ENCODE peak calls at places on chromosomes 11 and 22, in five cellular contexts. S is K562, D is GM12878, Q is Panc1, J is A549. H is an unnamed sample.

GRCh38 chr11:31764766-31765165 is 46.4 kb downstream of the PAX6 start:
- DNase-seq in S (no peak), D (no peak), Q (no peak), J (no peak), H (no peak)

GRCh38 chr22:39546889-39547586 is 14.5 kb upstream of the RPS19BP1 start:
- DNase-seq in S (no peak), D (no peak), Q (no peak), J (no peak), H (no peak)

GRCh38 chr11:45075952-45076351 is 70.5 kb upstream of the PRDM11 start:
- DNase-seq in S (no peak), D (no peak), Q (no peak), J (no peak), H (no peak)

GRCh38 chr22:21646608-21647590 is 4.8 kb downstream of the SDF2L1 start:
- DNase-seq in S (peak), D (peak), Q (no peak), J (peak), H (peak)

GRCh38 chr11:68934666-68935065 is 31.0 kb downstream of the IGHMBP2 start:
- DNase-seq in S (no peak), D (no peak), Q (no peak), J (no peak), H (no peak)

GRCh38 chr11:102306048-102306575 is 11.2 kb upstream of the BIRC3 start:
- DNase-seq in S (no peak), D (no peak), Q (no peak), J (peak), H (no peak)

GRCh38 chr11:32438883-32439487 is 3.6 kb upstream of the WT1 start:
- DNase-seq in S (no peak), D (no peak), Q (no peak), J (no peak), H (peak)

GRCh38 chr11:70908223-70908622 is 344.2 kb downstream of the SHANK2 start:
- DNase-seq in S (no peak), D (no peak), Q (no peak), J (no peak), H (no peak)

GRCh38 chr11:6561288-6561687 is 42.1 kb downstream of the RRP8 start:
- DNase-seq in S (no peak), D (no peak), Q (no peak), J (no peak), H (no peak)

GRCh38 chr11:104690243-104690642 is 208.0 kb downstream of the CASP12 start:
- DNase-seq in S (no peak), D (no peak), Q (no peak), J (no peak), H (no peak)

GRCh38 chr11:120023120-120023519 is 114.8 kb downstream of the TRIM29 start:
- DNase-seq in S (no peak), D (no peak), Q (no peak), J (no peak), H (peak)

GRCh38 chr11:120025606-120026335 is 112.1 kb downstream of the TRIM29 start:
- DNase-seq in S (no peak), D (no peak), Q (no peak), J (no peak), H (no peak)

GRCh38 chr11:120023551-120023950 is 114.4 kb downstream of the TRIM29 start:
- DNase-seq in S (no peak), D (no peak), Q (no peak), J (no peak), H (no peak)

GRCh38 chr11:120024046-120024445 is 113.9 kb downstream of the TRIM29 start:
- DNase-seq in S (no peak), D (no peak), Q (no peak), J (no peak), H (no peak)

GRCh38 chr11:120024586-120024985 is 113.3 kb downstream of the TRIM29 start:
- DNase-seq in S (no peak), D (no peak), Q (no peak), J (no peak), H (no peak)
- TF ChIP-seq REST in S (no peak), D (no peak), Q (no peak), J (no peak), H (no peak)

DNA sequence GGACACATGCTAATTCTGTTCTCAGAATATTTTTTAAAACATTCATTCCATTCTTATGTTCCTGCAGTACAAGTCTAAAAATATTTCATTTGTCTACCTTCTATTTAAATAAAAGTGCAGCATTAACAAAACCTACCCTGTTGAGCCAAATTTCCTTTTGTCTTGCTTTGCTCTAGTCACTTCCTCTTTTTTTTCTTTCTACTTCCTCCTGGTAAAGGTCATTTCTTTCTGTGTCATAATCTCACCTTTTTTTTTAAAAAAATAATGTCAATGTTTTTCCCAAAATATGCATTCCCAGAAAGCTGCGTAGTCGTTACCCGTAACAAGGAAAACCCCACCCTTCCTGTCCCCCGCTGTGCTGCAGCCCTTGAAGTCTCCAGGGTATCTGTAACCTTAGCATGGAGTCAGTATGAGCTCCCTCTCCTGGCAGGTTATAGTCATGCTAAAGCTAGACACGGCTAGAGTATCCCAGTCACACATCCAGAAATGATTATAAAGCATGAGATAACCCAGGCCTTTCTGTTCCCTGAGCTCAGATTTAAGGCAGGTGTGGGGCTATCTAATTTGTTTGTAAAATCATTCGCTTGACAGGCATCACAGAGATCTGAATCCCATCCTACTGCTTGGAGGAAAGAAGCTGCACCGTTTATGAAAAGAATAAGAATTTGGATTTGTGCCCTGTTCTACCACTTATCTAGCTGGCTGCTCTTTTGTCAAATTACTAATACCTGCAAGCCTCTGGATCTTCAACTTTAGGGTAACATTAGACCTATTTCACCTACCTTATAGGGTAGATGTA is 51.1 kb upstream of the EED start:
- DNase-seq in S (peak), D (peak), Q (peak), J (peak), H (peak)
- TF ChIP-seq REST in S (no peak), D (no peak), Q (no peak), J (no peak), H (no peak)

GRCh38 chr11:64250875-64251721 is at the start of gene PLCB3:
- DNase-seq in S (peak), D (no peak), Q (no peak), J (no peak), H (peak)
- TF ChIP-seq REST in S (no peak), D (no peak), Q (no peak), J (no peak), H (no peak)

DNA sequence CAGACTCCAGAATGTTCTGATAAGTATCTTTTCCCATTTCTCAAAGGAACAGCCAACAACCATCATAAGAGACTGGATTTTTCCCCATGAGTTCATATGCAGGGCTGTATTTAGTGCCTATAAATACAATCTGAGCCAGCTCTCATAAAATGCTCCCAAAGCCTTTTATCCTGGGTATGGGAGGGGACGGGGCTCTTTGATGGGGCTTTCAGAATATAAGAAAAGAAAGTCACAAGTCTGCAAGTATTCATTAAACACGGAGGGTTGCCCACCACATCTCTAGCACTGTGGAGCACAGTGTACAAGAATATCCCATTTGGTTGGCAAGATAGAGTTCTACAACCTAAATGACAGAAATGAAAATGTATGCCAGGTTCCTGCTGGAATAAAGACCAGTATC is 50.8 kb upstream of the LYVE1 start:
- DNase-seq in S (no peak), D (no peak), Q (no peak), J (no peak), H (no peak)
- TF ChIP-seq REST in S (no peak), D (no peak), Q (no peak), J (no peak), H (no peak)

H was measured in GM23338.